ENCODE peak calls at places on chromosomes 3 and 15, in eight cellular contexts. One of them, this sample, is unnamed.

GRCh38 chr3:105322570-105323273 is 44.0 kb upstream of the ALCAM start:
- DNase-seq in substantia nigra: no peak
- DNase-seq in uterus: no peak
- DNase-seq in A549: no peak
- DNase-seq in thoracic aorta: no peak
- DNase-seq in heart left ventricle: no peak
- DNase-seq in CD8-positive, alpha-beta T cell: no peak
- DNase-seq in IMR-90: peak
- DNase-seq in this sample: no peak

GRCh38 chr3:183100376-183100775 is 1.1 kb upstream of the MCCC1 start:
- DNase-seq in substantia nigra: no peak
- DNase-seq in uterus: no peak
- DNase-seq in A549: peak
- DNase-seq in thoracic aorta: no peak
- DNase-seq in heart left ventricle: no peak
- DNase-seq in CD8-positive, alpha-beta T cell: no peak
- DNase-seq in IMR-90: peak
- DNase-seq in this sample: no peak

GRCh38 chr3:79414821-79415220 is 353.0 kb downstream of the ROBO1 start:
- DNase-seq in substantia nigra: no peak
- DNase-seq in uterus: no peak
- DNase-seq in A549: no peak
- DNase-seq in thoracic aorta: no peak
- DNase-seq in heart left ventricle: peak
- DNase-seq in CD8-positive, alpha-beta T cell: no peak
- DNase-seq in IMR-90: peak
- DNase-seq in this sample: no peak

GRCh38 chr15:57411945-57412768 is 35.9 kb downstream of the CGNL1 start:
- DNase-seq in substantia nigra: no peak
- DNase-seq in uterus: no peak
- DNase-seq in A549: peak
- DNase-seq in thoracic aorta: no peak
- DNase-seq in heart left ventricle: peak
- DNase-seq in CD8-positive, alpha-beta T cell: no peak
- DNase-seq in IMR-90: no peak
- DNase-seq in this sample: no peak

GRCh38 chr3:124800511-124801374 is 70.5 kb downstream of the UMPS start:
- DNase-seq in substantia nigra: peak
- DNase-seq in uterus: peak
- DNase-seq in A549: no peak
- DNase-seq in thoracic aorta: no peak
- DNase-seq in heart left ventricle: peak
- DNase-seq in CD8-positive, alpha-beta T cell: no peak
- DNase-seq in IMR-90: peak
- DNase-seq in this sample: no peak

GRCh38 chr3:117045143-117045542 is 335.6 kb downstream of the TUSC7 start:
- DNase-seq in substantia nigra: no peak
- DNase-seq in uterus: no peak
- DNase-seq in A549: peak
- DNase-seq in thoracic aorta: no peak
- DNase-seq in heart left ventricle: peak
- DNase-seq in CD8-positive, alpha-beta T cell: no peak
- DNase-seq in IMR-90: peak
- DNase-seq in this sample: no peak

GRCh38 chr3:174146008-174146407 is 713.1 kb upstream of the NAALADL2 start:
- DNase-seq in substantia nigra: no peak
- DNase-seq in uterus: no peak
- DNase-seq in A549: no peak
- DNase-seq in thoracic aorta: no peak
- DNase-seq in heart left ventricle: no peak
- DNase-seq in CD8-positive, alpha-beta T cell: no peak
- DNase-seq in IMR-90: no peak
- DNase-seq in this sample: no peak

GRCh38 chr3:40196966-40197365 is 112.5 kb upstream of the EIF1B start:
- DNase-seq in substantia nigra: no peak
- DNase-seq in uterus: no peak
- DNase-seq in A549: no peak
- DNase-seq in thoracic aorta: no peak
- DNase-seq in heart left ventricle: no peak
- DNase-seq in CD8-positive, alpha-beta T cell: no peak
- DNase-seq in IMR-90: no peak
- DNase-seq in this sample: no peak

GRCh38 chr15:70088427-70088826 is 9.3 kb downstream of the TLE3 start:
- DNase-seq in substantia nigra: no peak
- DNase-seq in uterus: no peak
- DNase-seq in A549: no peak
- DNase-seq in thoracic aorta: no peak
- DNase-seq in heart left ventricle: no peak
- DNase-seq in CD8-positive, alpha-beta T cell: no peak
- DNase-seq in IMR-90: no peak
- DNase-seq in this sample: no peak

GRCh38 chr3:48511551-48511950 is 7.6 kb upstream of the SHISA5 start:
- DNase-seq in substantia nigra: no peak
- DNase-seq in uterus: no peak
- DNase-seq in A549: no peak
- DNase-seq in thoracic aorta: no peak
- DNase-seq in heart left ventricle: no peak
- DNase-seq in CD8-positive, alpha-beta T cell: no peak
- DNase-seq in IMR-90: no peak
- DNase-seq in this sample: no peak

GRCh38 chr3:61186030-61186429 is 65.2 kb downstream of the FHIT start:
- DNase-seq in substantia nigra: no peak
- DNase-seq in uterus: no peak
- DNase-seq in A549: no peak
- DNase-seq in thoracic aorta: no peak
- DNase-seq in heart left ventricle: no peak
- DNase-seq in CD8-positive, alpha-beta T cell: no peak
- DNase-seq in IMR-90: no peak
- DNase-seq in this sample: no peak

GRCh38 chr15:78389356-78389755 is 48.7 kb upstream of the IREB2 start:
- DNase-seq in substantia nigra: no peak
- DNase-seq in uterus: no peak
- DNase-seq in A549: no peak
- DNase-seq in thoracic aorta: no peak
- DNase-seq in heart left ventricle: no peak
- DNase-seq in CD8-positive, alpha-beta T cell: no peak
- DNase-seq in IMR-90: no peak
- DNase-seq in this sample: no peak

GRCh38 chr3:177427540-177427939 is 230.3 kb upstream of the TBL1XR1 start:
- DNase-seq in substantia nigra: no peak
- DNase-seq in uterus: no peak
- DNase-seq in A549: no peak
- DNase-seq in thoracic aorta: no peak
- DNase-seq in heart left ventricle: no peak
- DNase-seq in CD8-positive, alpha-beta T cell: no peak
- DNase-seq in IMR-90: peak
- DNase-seq in this sample: no peak

GRCh38 chr3:21789730-21790129 is 38.7 kb upstream of the ZNF385D start:
- DNase-seq in substantia nigra: no peak
- DNase-seq in uterus: no peak
- DNase-seq in A549: no peak
- DNase-seq in thoracic aorta: no peak
- DNase-seq in heart left ventricle: no peak
- DNase-seq in CD8-positive, alpha-beta T cell: no peak
- DNase-seq in IMR-90: no peak
- DNase-seq in this sample: no peak
- H3K27ac ChIP-seq in substantia nigra: no peak
- H3K27ac ChIP-seq in uterus: no peak
- H3K27ac ChIP-seq in A549: no peak
- H3K27ac ChIP-seq in thoracic aorta: peak
- H3K27ac ChIP-seq in heart left ventricle: no peak
- H3K27ac ChIP-seq in CD8-positive, alpha-beta T cell: no peak
- H3K27ac ChIP-seq in IMR-90: no peak
- H3K27ac ChIP-seq in this sample: no peak

GRCh38 chr15:59329570-59330350 is 42.9 kb downstream of the MYO1E start:
- DNase-seq in substantia nigra: no peak
- DNase-seq in uterus: no peak
- DNase-seq in A549: peak
- DNase-seq in thoracic aorta: no peak
- DNase-seq in heart left ventricle: no peak
- DNase-seq in CD8-positive, alpha-beta T cell: no peak
- DNase-seq in IMR-90: peak
- DNase-seq in this sample: no peak
- H3K27ac ChIP-seq in substantia nigra: no peak
- H3K27ac ChIP-seq in uterus: no peak
- H3K27ac ChIP-seq in A549: peak
- H3K27ac ChIP-seq in thoracic aorta: no peak
- H3K27ac ChIP-seq in heart left ventricle: no peak
- H3K27ac ChIP-seq in CD8-positive, alpha-beta T cell: no peak
- H3K27ac ChIP-seq in IMR-90: peak
- H3K27ac ChIP-seq in this sample: no peak

GRCh38 chr15:41838400-41838897 is at the start of gene PLA2G4B:
- DNase-seq in substantia nigra: no peak
- DNase-seq in uterus: no peak
- DNase-seq in A549: no peak
- DNase-seq in thoracic aorta: no peak
- DNase-seq in heart left ventricle: no peak
- DNase-seq in CD8-positive, alpha-beta T cell: no peak
- DNase-seq in IMR-90: no peak
- DNase-seq in this sample: no peak
- H3K27ac ChIP-seq in substantia nigra: no peak
- H3K27ac ChIP-seq in uterus: no peak
- H3K27ac ChIP-seq in A549: no peak
- H3K27ac ChIP-seq in thoracic aorta: no peak
- H3K27ac ChIP-seq in heart left ventricle: no peak
- H3K27ac ChIP-seq in CD8-positive, alpha-beta T cell: no peak
- H3K27ac ChIP-seq in IMR-90: no peak
- H3K27ac ChIP-seq in this sample: no peak

GRCh38 chr3:179071161-179071568 is 444 bp downstream of the ZMAT3 start:
- DNase-seq in substantia nigra: no peak
- DNase-seq in uterus: peak
- DNase-seq in A549: peak
- DNase-seq in thoracic aorta: no peak
- DNase-seq in heart left ventricle: no peak
- DNase-seq in CD8-positive, alpha-beta T cell: peak
- DNase-seq in IMR-90: peak
- DNase-seq in this sample: no peak
- H3K27ac ChIP-seq in substantia nigra: peak
- H3K27ac ChIP-seq in uterus: peak
- H3K27ac ChIP-seq in A549: peak
- H3K27ac ChIP-seq in thoracic aorta: peak
- H3K27ac ChIP-seq in heart left ventricle: peak
- H3K27ac ChIP-seq in CD8-positive, alpha-beta T cell: peak
- H3K27ac ChIP-seq in IMR-90: peak
- H3K27ac ChIP-seq in this sample: peak

GRCh38 chr15:64909546-64909945 is 2.2 kb upstream of the ANKDD1A start:
- DNase-seq in substantia nigra: no peak
- DNase-seq in uterus: no peak
- DNase-seq in A549: no peak
- DNase-seq in thoracic aorta: no peak
- DNase-seq in heart left ventricle: no peak
- DNase-seq in CD8-positive, alpha-beta T cell: no peak
- DNase-seq in IMR-90: no peak
- DNase-seq in this sample: no peak

GRCh38 chr15:64912379-64912778 is 677 bp downstream of the ANKDD1A start:
- DNase-seq in substantia nigra: no peak
- DNase-seq in uterus: no peak
- DNase-seq in A549: no peak
- DNase-seq in thoracic aorta: no peak
- DNase-seq in heart left ventricle: no peak
- DNase-seq in CD8-positive, alpha-beta T cell: no peak
- DNase-seq in IMR-90: no peak
- DNase-seq in this sample: no peak

GRCh38 chr15:64912926-64913325 is 1.2 kb downstream of the ANKDD1A start:
- DNase-seq in substantia nigra: no peak
- DNase-seq in uterus: no peak
- DNase-seq in A549: no peak
- DNase-seq in thoracic aorta: no peak
- DNase-seq in heart left ventricle: no peak
- DNase-seq in CD8-positive, alpha-beta T cell: no peak
- DNase-seq in IMR-90: no peak
- DNase-seq in this sample: no peak

GRCh38 chr15:64907991-64908390 is 3.7 kb upstream of the ANKDD1A start:
- DNase-seq in substantia nigra: no peak
- DNase-seq in uterus: no peak
- DNase-seq in A549: no peak
- DNase-seq in thoracic aorta: no peak
- DNase-seq in heart left ventricle: no peak
- DNase-seq in CD8-positive, alpha-beta T cell: no peak
- DNase-seq in IMR-90: no peak
- DNase-seq in this sample: no peak

GRCh38 chr15:64911317-64912186 is at the start of gene ANKDD1A:
- DNase-seq in substantia nigra: no peak
- DNase-seq in uterus: peak
- DNase-seq in A549: peak
- DNase-seq in thoracic aorta: peak
- DNase-seq in heart left ventricle: peak
- DNase-seq in CD8-positive, alpha-beta T cell: peak
- DNase-seq in IMR-90: peak
- DNase-seq in this sample: peak
- H3K27ac ChIP-seq in substantia nigra: no peak
- H3K27ac ChIP-seq in uterus: peak
- H3K27ac ChIP-seq in A549: peak
- H3K27ac ChIP-seq in thoracic aorta: peak
- H3K27ac ChIP-seq in heart left ventricle: peak
- H3K27ac ChIP-seq in CD8-positive, alpha-beta T cell: no peak
- H3K27ac ChIP-seq in IMR-90: no peak
- H3K27ac ChIP-seq in this sample: no peak

DNA sequence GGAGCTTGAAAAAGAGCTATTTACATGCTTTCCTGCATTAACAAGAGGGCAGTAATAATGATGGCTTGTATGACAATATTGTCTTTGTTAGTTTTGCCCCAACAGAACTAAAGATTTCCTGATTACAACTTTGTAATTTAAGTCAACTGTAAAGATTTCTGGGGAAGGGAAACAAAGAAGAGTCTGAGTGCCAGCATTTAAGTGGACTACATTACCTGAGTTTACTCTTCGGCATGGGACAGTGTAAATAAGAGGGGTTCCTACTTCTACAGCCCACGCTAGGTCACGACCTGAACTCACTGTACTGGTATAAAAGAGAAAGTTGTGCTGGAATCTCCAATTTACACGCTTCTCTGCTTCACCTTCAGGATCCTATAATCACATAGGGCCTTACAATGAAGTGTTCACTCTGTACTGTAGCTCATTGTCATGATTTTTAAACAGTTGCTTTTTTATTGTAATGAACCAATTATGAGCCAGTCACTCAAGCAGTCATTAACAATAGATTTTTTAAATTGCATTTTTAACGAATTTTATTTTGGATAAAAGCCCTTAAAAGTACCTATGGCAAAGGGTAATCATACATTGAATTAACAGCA is 39.6 kb downstream of the DPH6 start:
- DNase-seq in substantia nigra: no peak
- DNase-seq in uterus: no peak
- DNase-seq in A549: no peak
- DNase-seq in thoracic aorta: no peak
- DNase-seq in heart left ventricle: no peak
- DNase-seq in CD8-positive, alpha-beta T cell: no peak
- DNase-seq in IMR-90: no peak
- DNase-seq in this sample: no peak
- H3K27ac ChIP-seq in substantia nigra: no peak
- H3K27ac ChIP-seq in uterus: no peak
- H3K27ac ChIP-seq in A549: no peak
- H3K27ac ChIP-seq in thoracic aorta: no peak
- H3K27ac ChIP-seq in heart left ventricle: no peak
- H3K27ac ChIP-seq in CD8-positive, alpha-beta T cell: no peak
- H3K27ac ChIP-seq in IMR-90: no peak
- H3K27ac ChIP-seq in this sample: no peak

DNA sequence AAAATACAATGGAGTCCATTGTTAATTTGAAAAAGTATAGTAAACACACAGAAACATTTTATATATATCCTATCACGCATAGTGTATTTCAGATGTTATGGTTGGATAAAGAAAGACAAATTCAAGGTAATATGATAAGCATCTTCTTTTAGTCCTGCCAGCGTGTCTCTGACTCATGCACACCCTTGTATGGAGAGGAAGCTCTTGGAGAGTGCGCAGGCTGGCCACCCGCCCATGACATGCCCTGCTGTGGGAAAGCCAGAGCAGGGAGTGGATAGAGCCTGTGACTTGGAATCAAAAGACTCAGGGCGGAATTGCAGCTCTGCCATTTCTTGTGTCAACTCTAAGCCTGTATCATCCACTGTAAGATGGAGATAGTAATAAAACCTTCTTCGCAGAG is 23.0 kb upstream of the COPG1 start:
- DNase-seq in substantia nigra: peak
- DNase-seq in uterus: peak
- DNase-seq in A549: peak
- DNase-seq in thoracic aorta: peak
- DNase-seq in heart left ventricle: peak
- DNase-seq in CD8-positive, alpha-beta T cell: no peak
- DNase-seq in IMR-90: peak
- DNase-seq in this sample: no peak
- H3K27ac ChIP-seq in substantia nigra: no peak
- H3K27ac ChIP-seq in uterus: peak
- H3K27ac ChIP-seq in A549: peak
- H3K27ac ChIP-seq in thoracic aorta: peak
- H3K27ac ChIP-seq in heart left ventricle: peak
- H3K27ac ChIP-seq in CD8-positive, alpha-beta T cell: no peak
- H3K27ac ChIP-seq in IMR-90: peak
- H3K27ac ChIP-seq in this sample: no peak